ENCODE peak calls at places on chromosome 18, in seven cellular contexts. K is fibroblast of pulmonary artery, N is AG04449, J is right lobe of liver, S is mammary epithelial cell, Y is colonic mucosa, H is upper lobe of right lung. B is an unnamed sample.

GRCh38 chr18:54086046-54086802 is 138.2 kb downstream of the MBD2 start:
- DNase-seq in K (no peak), N (no peak), J (no peak), S (no peak), Y (no peak), H (no peak), B (no peak)

GRCh38 chr18:32867330-32867729 is 94.5 kb upstream of the KLHL14 start:
- DNase-seq in K (no peak), N (no peak), J (no peak), S (no peak), Y (no peak), H (no peak), B (no peak)

GRCh38 chr18:79912409-79912991 is 39.0 kb downstream of the SLC66A2 start:
- DNase-seq in K (peak; percentile 11), N (no peak), J (peak; percentile 34), S (no peak), Y (peak; percentile 17), H (no peak), B (peak; percentile 63)

GRCh38 chr18:2952605-2953004 is 60.3 kb downstream of the LPIN2 start:
- DNase-seq in K (no peak), N (no peak), J (no peak), S (no peak), Y (no peak), H (no peak), B (no peak)

GRCh38 chr18:3710712-3711269 is 260.8 kb downstream of the TGIF1 start:
- DNase-seq in K (no peak), N (no peak), J (peak; percentile 75), S (peak; percentile 8), Y (peak; percentile 89), H (peak; percentile 77), B (peak; percentile 68)

GRCh38 chr18:36769172-36769571 is 59.6 kb downstream of the TPGS2 start:
- DNase-seq in K (no peak), N (no peak), J (no peak), S (no peak), Y (no peak), H (no peak), B (no peak)

GRCh38 chr18:6326566-6326965 is 88.1 kb downstream of the L3MBTL4 start:
- DNase-seq in K (no peak), N (no peak), J (no peak), S (no peak), Y (no peak), H (no peak), B (no peak)

GRCh38 chr18:8726963-8727730 is 21.8 kb downstream of the MTCL1 start:
- DNase-seq in K (no peak), N (no peak), J (no peak), S (no peak), Y (no peak), H (no peak), B (no peak)

GRCh38 chr18:9449987-9450386 is 25.3 kb upstream of the RALBP1 start:
- DNase-seq in K (no peak), N (no peak), J (no peak), S (no peak), Y (no peak), H (no peak), B (no peak)

GRCh38 chr18:50793641-50794565 is 25.9 kb downstream of the MRO start:
- DNase-seq in K (no peak), N (no peak), J (no peak), S (no peak), Y (no peak), H (no peak), B (no peak)

GRCh38 chr18:80194874-80195570 is 52.3 kb downstream of the PARD6G start:
- DNase-seq in K (no peak), N (no peak), J (no peak), S (no peak), Y (no peak), H (no peak), B (no peak)

DNA sequence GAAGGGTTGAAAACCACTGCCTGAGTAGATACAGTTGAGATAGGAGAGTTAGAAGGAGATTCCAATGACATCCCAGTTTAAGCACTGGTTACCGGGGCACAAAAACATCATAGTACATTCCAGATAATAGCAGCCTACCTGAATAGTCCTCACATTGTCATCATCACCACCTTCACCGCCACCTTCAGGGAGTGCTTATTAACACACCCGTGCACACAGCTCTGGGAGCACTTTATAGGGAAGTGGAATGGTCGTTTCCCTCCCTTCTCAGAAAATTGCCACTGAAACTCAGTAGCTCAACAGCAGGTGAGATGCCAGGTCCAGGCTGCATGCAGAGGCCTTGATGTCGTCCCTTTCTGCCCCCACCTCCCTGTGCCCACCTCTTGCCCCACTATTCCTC is 8.2 kb downstream of the SERPINB7 start:
- DNase-seq in K (no peak), N (no peak), J (no peak), S (peak; percentile 53), Y (no peak), H (no peak), B (no peak)
- TF ChIP-seq CTCF in K (no peak), N (no peak), J (no peak), S (peak; percentile 65), Y (no peak), H (no peak), B (no peak)

GRCh38 chr18:26480897-26481795 is 67.2 kb downstream of the KCTD1 start:
- DNase-seq in K (peak; percentile 97), N (peak; percentile 84), J (no peak), S (peak; percentile 87), Y (no peak), H (no peak), B (peak; percentile 84)
- H3K4me3 ChIP-seq in K (no peak overlapping the region), N (peak overlapping the region; percentile 3), J (no peak overlapping the region), S (peak overlapping the region; percentile 25), Y (no peak overlapping the region), H (no peak overlapping the region), B (no peak overlapping the region)

GRCh38 chr18:63070750-63071502 is 248.6 kb downstream of the BCL2 start:
- DNase-seq in K (no peak), N (no peak), J (no peak), S (no peak), Y (peak; percentile 60), H (no peak), B (no peak)

GRCh38 chr18:63071566-63072175 is 247.9 kb downstream of the BCL2 start:
- DNase-seq in K (no peak), N (no peak), J (no peak), S (no peak), Y (no peak), H (no peak), B (no peak)

GRCh38 chr18:63074987-63075404 is 244.6 kb downstream of the BCL2 start:
- DNase-seq in K (peak; percentile 39), N (no peak), J (peak; percentile 83), S (peak; percentile 46), Y (peak; percentile 92), H (peak; percentile 92), B (peak; percentile 66)

GRCh38 chr18:63069496-63069895 is 250.1 kb downstream of the BCL2 start:
- DNase-seq in K (no peak), N (no peak), J (no peak), S (no peak), Y (no peak), H (no peak), B (no peak)

GRCh38 chr18:63073481-63073880 is 246.1 kb downstream of the BCL2 start:
- DNase-seq in K (no peak), N (no peak), J (no peak), S (no peak), Y (no peak), H (no peak), B (no peak)
- TF ChIP-seq CTCF in K (no peak), N (no peak), J (peak; percentile 49), S (peak; percentile 40), Y (no peak), H (no peak), B (no peak)

GRCh38 chr18:57983472-57983871 is 60.6 kb upstream of the NEDD4L start:
- DNase-seq in K (no peak), N (no peak), J (no peak), S (no peak), Y (no peak), H (no peak), B (no peak)
- H3K4me3 ChIP-seq in K (no peak overlapping the region), N (no peak overlapping the region), J (no peak overlapping the region), S (no peak overlapping the region), Y (no peak overlapping the region), H (no peak overlapping the region), B (no peak overlapping the region)

DNA sequence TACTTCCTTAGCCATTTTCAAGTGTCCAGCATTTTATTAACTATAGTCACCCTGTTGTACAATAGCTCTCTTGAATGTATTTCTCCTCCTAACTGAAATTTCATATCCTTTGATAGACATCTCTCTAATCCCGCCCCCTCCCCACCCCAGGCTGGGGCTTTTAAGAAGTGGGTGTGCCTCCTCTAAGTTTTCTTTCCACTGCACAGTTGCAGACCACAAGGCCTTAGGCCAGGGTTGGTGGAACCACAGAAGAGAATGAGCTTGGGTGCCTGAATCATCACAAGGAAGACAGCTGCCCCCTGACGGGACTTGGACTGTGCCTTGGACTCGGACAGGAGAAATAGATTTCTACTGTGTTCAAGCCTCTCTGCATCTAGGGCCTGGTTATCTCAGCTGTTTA is 193.4 kb downstream of the HAUS1 start:
- DNase-seq in K (no peak), N (no peak), J (no peak), S (peak; percentile 26), Y (no peak), H (peak; percentile 59), B (no peak)
- TF ChIP-seq CTCF in K (no peak), N (no peak), J (no peak), S (no peak), Y (no peak), H (no peak), B (no peak)